ENCODE peak calls at places on chromosomes 6 and 20, in eight cellular contexts. One of them, this sample, is unnamed.

GRCh38 chr20:45506927-45507820 is 8.2 kb downstream of the SPINT3 start:
- DNase-seq in IMR-90: no peak
- DNase-seq in GM23338: no peak
- DNase-seq in A549: no peak
- DNase-seq in heart left ventricle: no peak
- DNase-seq in CD8-positive, alpha-beta T cell: no peak
- DNase-seq in hepatocyte: no peak
- DNase-seq in psoas muscle: no peak
- DNase-seq in this sample: no peak

GRCh38 chr6:110392727-110393126 is 22.6 kb downstream of the DDO start:
- DNase-seq in CD8-positive, alpha-beta T cell: no peak
- DNase-seq in GM23338: peak; percentile 55
- DNase-seq in A549: no peak
- DNase-seq in IMR-90: no peak
- DNase-seq in psoas muscle: no peak
- DNase-seq in hepatocyte: no peak
- DNase-seq in heart left ventricle: no peak
- DNase-seq in this sample: no peak

GRCh38 chr6:141657812-141658211 is 474.9 kb upstream of the GJE1 start:
- DNase-seq in CD8-positive, alpha-beta T cell: no peak
- DNase-seq in hepatocyte: no peak
- DNase-seq in heart left ventricle: no peak
- DNase-seq in A549: no peak
- DNase-seq in IMR-90: no peak
- DNase-seq in GM23338: no peak
- DNase-seq in psoas muscle: no peak
- DNase-seq in this sample: no peak

GRCh38 chr6:8435845-8436168 is 462 bp upstream of the SLC35B3 start:
- DNase-seq in CD8-positive, alpha-beta T cell: no peak
- DNase-seq in A549: no peak
- DNase-seq in GM23338: no peak
- DNase-seq in psoas muscle: no peak
- DNase-seq in heart left ventricle: no peak
- DNase-seq in hepatocyte: no peak
- DNase-seq in IMR-90: peak; percentile 3
- DNase-seq in this sample: no peak

GRCh38 chr6:110471966-110472365 is 4.4 kb downstream of the SLC22A16 start:
- DNase-seq in heart left ventricle: no peak
- DNase-seq in GM23338: no peak
- DNase-seq in A549: no peak
- DNase-seq in CD8-positive, alpha-beta T cell: no peak
- DNase-seq in hepatocyte: no peak
- DNase-seq in IMR-90: no peak
- DNase-seq in psoas muscle: no peak
- DNase-seq in this sample: no peak

GRCh38 chr6:17045581-17046322 is 56.1 kb upstream of the STMND1 start:
- DNase-seq in GM23338: no peak
- DNase-seq in A549: no peak
- DNase-seq in IMR-90: peak; percentile 69
- DNase-seq in hepatocyte: no peak
- DNase-seq in psoas muscle: no peak
- DNase-seq in heart left ventricle: no peak
- DNase-seq in CD8-positive, alpha-beta T cell: no peak
- DNase-seq in this sample: no peak

GRCh38 chr20:1941226-1941625 is 46.0 kb downstream of the SIRPA start:
- DNase-seq in psoas muscle: peak; percentile 73
- DNase-seq in IMR-90: peak; percentile 30
- DNase-seq in hepatocyte: no peak
- DNase-seq in GM23338: no peak
- DNase-seq in heart left ventricle: no peak
- DNase-seq in CD8-positive, alpha-beta T cell: no peak
- DNase-seq in A549: no peak
- DNase-seq in this sample: no peak

GRCh38 chr6:56335733-56336132 is 88.4 kb upstream of the COL21A1 start:
- DNase-seq in A549: peak; percentile 37
- DNase-seq in heart left ventricle: no peak
- DNase-seq in psoas muscle: no peak
- DNase-seq in hepatocyte: no peak
- DNase-seq in CD8-positive, alpha-beta T cell: no peak
- DNase-seq in IMR-90: peak; percentile 94
- DNase-seq in GM23338: no peak
- DNase-seq in this sample: no peak

GRCh38 chr20:14069796-14070195 is 74.5 kb downstream of the MACROD2 start:
- DNase-seq in A549: no peak
- DNase-seq in IMR-90: no peak
- DNase-seq in GM23338: no peak
- DNase-seq in CD8-positive, alpha-beta T cell: no peak
- DNase-seq in heart left ventricle: no peak
- DNase-seq in psoas muscle: no peak
- DNase-seq in hepatocyte: no peak
- DNase-seq in this sample: no peak

GRCh38 chr6:26657268-26657667 is 2.3 kb downstream of the ZNF322 start:
- DNase-seq in GM23338: no peak
- DNase-seq in CD8-positive, alpha-beta T cell: no peak
- DNase-seq in hepatocyte: no peak
- DNase-seq in psoas muscle: no peak
- DNase-seq in A549: no peak
- DNase-seq in heart left ventricle: no peak
- DNase-seq in IMR-90: no peak
- DNase-seq in this sample: no peak

GRCh38 chr6:31441368-31442267 is 38.2 kb downstream of the MICA start:
- DNase-seq in A549: peak; percentile 50
- DNase-seq in GM23338: peak; percentile 96
- DNase-seq in psoas muscle: peak; percentile 89
- DNase-seq in IMR-90: peak; percentile 34
- DNase-seq in CD8-positive, alpha-beta T cell: peak; percentile 91
- DNase-seq in hepatocyte: peak; percentile 87
- DNase-seq in heart left ventricle: peak; percentile 84
- DNase-seq in this sample: peak; percentile 75

GRCh38 chr20:13684566-13685222 is 46.0 kb upstream of the TASP1 start:
- DNase-seq in hepatocyte: no peak
- DNase-seq in CD8-positive, alpha-beta T cell: no peak
- DNase-seq in heart left ventricle: no peak
- DNase-seq in IMR-90: no peak
- DNase-seq in GM23338: no peak
- DNase-seq in psoas muscle: no peak
- DNase-seq in A549: no peak
- DNase-seq in this sample: no peak

GRCh38 chr6:137517404-137517803 is 23.2 kb upstream of the OLIG3 start:
- DNase-seq in hepatocyte: no peak
- DNase-seq in A549: no peak
- DNase-seq in heart left ventricle: no peak
- DNase-seq in psoas muscle: no peak
- DNase-seq in GM23338: no peak
- DNase-seq in CD8-positive, alpha-beta T cell: no peak
- DNase-seq in IMR-90: no peak
- DNase-seq in this sample: no peak

GRCh38 chr6:85674604-85675003 is 31.9 kb upstream of the SYNCRIP start:
- DNase-seq in hepatocyte: no peak
- DNase-seq in heart left ventricle: no peak
- DNase-seq in A549: no peak
- DNase-seq in psoas muscle: no peak
- DNase-seq in IMR-90: no peak
- DNase-seq in GM23338: peak; percentile 15
- DNase-seq in CD8-positive, alpha-beta T cell: no peak
- DNase-seq in this sample: no peak

DNA sequence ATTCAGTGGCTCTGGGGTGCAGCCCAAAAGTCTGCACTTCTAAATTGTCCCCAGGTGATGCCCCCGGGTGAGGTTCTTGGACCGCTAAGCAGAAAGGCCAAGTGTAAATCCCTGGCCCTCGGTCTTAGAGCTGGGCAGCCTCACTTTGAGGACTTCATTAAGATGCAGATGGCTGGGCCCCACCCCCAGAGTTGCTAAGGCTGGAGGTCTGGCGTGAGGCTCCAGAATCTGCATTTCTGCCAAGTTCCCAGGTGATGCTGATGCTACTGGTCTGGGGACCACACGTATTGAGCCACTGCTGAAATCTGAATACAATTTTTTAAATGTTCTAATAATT is 735 bp upstream of the SLC23A2 start:
- DNase-seq in GM23338: peak; percentile 84
- DNase-seq in hepatocyte: no peak
- DNase-seq in CD8-positive, alpha-beta T cell: peak; percentile 11
- DNase-seq in A549: no peak
- DNase-seq in heart left ventricle: peak; percentile 33
- DNase-seq in psoas muscle: no peak
- DNase-seq in IMR-90: no peak
- DNase-seq in this sample: no peak
- H3K4me3 ChIP-seq in GM23338: peak overlapping the region; percentile 88
- H3K4me3 ChIP-seq in hepatocyte: no peak overlapping the region
- H3K4me3 ChIP-seq in CD8-positive, alpha-beta T cell: peak overlapping the region; percentile 55
- H3K4me3 ChIP-seq in A549: peak overlapping the region; percentile 65
- H3K4me3 ChIP-seq in heart left ventricle: peak overlapping the region; percentile 93
- H3K4me3 ChIP-seq in psoas muscle: peak overlapping the region; percentile 90
- H3K4me3 ChIP-seq in IMR-90: no peak overlapping the region
- H3K4me3 ChIP-seq in this sample: peak overlapping the region; percentile 61

GRCh38 chr6:4957521-4958231 is 46.2 kb downstream of the RPP40 start:
- DNase-seq in hepatocyte: no peak
- DNase-seq in IMR-90: no peak
- DNase-seq in heart left ventricle: no peak
- DNase-seq in A549: no peak
- DNase-seq in psoas muscle: no peak
- DNase-seq in GM23338: peak; percentile 80
- DNase-seq in CD8-positive, alpha-beta T cell: no peak
- DNase-seq in this sample: peak; percentile 45
- TF ChIP-seq CTCF in hepatocyte: no peak
- TF ChIP-seq CTCF in IMR-90: no peak
- TF ChIP-seq CTCF in heart left ventricle: peak; percentile 32
- TF ChIP-seq CTCF in A549: peak; percentile 23
- TF ChIP-seq CTCF in psoas muscle: peak; percentile 24
- TF ChIP-seq CTCF in GM23338: peak; percentile 56
- TF ChIP-seq CTCF in CD8-positive, alpha-beta T cell: no peak
- TF ChIP-seq CTCF in this sample: peak; percentile 45

DNA sequence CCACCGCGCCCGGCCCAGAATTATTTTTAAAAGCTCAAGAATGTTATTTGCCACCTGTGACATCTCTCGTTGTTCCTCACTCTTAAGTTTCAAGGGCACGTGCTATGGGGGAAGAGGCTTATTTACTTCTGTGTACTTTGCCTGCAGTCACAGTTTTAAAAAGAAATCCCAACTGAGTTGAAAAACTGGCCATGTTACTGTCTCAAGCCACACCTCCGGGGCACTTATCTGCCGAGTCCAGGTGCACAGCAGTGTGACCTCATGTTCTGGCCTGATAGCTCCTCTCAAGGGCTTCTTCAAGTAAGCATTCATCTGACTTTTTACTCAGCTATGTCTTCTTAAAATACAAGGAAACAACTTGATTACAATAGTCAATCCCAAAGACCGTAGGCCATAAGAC is 34.5 kb downstream of the SHLD1 start:
- DNase-seq in psoas muscle: no peak
- DNase-seq in CD8-positive, alpha-beta T cell: no peak
- DNase-seq in hepatocyte: peak; percentile 59
- DNase-seq in heart left ventricle: no peak
- DNase-seq in IMR-90: no peak
- DNase-seq in GM23338: no peak
- DNase-seq in A549: peak; percentile 35
- DNase-seq in this sample: peak; percentile 63
- H3K4me1 ChIP-seq in psoas muscle: peaks cover 17% of the 10 kb centered on the region
- H3K4me1 ChIP-seq in CD8-positive, alpha-beta T cell: no peaks in the 10 kb centered on the region
- H3K4me1 ChIP-seq in hepatocyte: peaks cover 19% of the 10 kb centered on the region
- H3K4me1 ChIP-seq in heart left ventricle: peaks cover 17% of the 10 kb centered on the region
- H3K4me1 ChIP-seq in IMR-90: peaks cover 13% of the 10 kb centered on the region
- H3K4me1 ChIP-seq in GM23338: no peaks in the 10 kb centered on the region
- H3K4me1 ChIP-seq in A549: peaks cover 74% of the 10 kb centered on the region
- H3K4me1 ChIP-seq in this sample: peaks cover 32% of the 10 kb centered on the region

GRCh38 chr20:840503-840857 is 7.0 kb downstream of the FAM110A start:
- DNase-seq in hepatocyte: no peak
- DNase-seq in GM23338: no peak
- DNase-seq in CD8-positive, alpha-beta T cell: no peak
- DNase-seq in heart left ventricle: no peak
- DNase-seq in psoas muscle: no peak
- DNase-seq in IMR-90: no peak
- DNase-seq in A549: no peak
- DNase-seq in this sample: no peak

GRCh38 chr20:842547-842940 is 9.0 kb downstream of the FAM110A start:
- DNase-seq in A549: no peak
- DNase-seq in psoas muscle: no peak
- DNase-seq in CD8-positive, alpha-beta T cell: no peak
- DNase-seq in IMR-90: no peak
- DNase-seq in heart left ventricle: no peak
- DNase-seq in hepatocyte: no peak
- DNase-seq in GM23338: no peak
- DNase-seq in this sample: no peak

GRCh38 chr20:840858-841567 is 7.5 kb downstream of the FAM110A start:
- DNase-seq in IMR-90: no peak
- DNase-seq in GM23338: peak; percentile 70
- DNase-seq in CD8-positive, alpha-beta T cell: peak; percentile 27
- DNase-seq in psoas muscle: peak; percentile 53
- DNase-seq in hepatocyte: peak; percentile 65
- DNase-seq in heart left ventricle: no peak
- DNase-seq in A549: no peak
- DNase-seq in this sample: peak; percentile 75

GRCh38 chr20:843908-844307 is 10.4 kb downstream of the FAM110A start:
- DNase-seq in GM23338: no peak
- DNase-seq in A549: no peak
- DNase-seq in IMR-90: no peak
- DNase-seq in hepatocyte: no peak
- DNase-seq in heart left ventricle: no peak
- DNase-seq in CD8-positive, alpha-beta T cell: no peak
- DNase-seq in psoas muscle: no peak
- DNase-seq in this sample: no peak

DNA sequence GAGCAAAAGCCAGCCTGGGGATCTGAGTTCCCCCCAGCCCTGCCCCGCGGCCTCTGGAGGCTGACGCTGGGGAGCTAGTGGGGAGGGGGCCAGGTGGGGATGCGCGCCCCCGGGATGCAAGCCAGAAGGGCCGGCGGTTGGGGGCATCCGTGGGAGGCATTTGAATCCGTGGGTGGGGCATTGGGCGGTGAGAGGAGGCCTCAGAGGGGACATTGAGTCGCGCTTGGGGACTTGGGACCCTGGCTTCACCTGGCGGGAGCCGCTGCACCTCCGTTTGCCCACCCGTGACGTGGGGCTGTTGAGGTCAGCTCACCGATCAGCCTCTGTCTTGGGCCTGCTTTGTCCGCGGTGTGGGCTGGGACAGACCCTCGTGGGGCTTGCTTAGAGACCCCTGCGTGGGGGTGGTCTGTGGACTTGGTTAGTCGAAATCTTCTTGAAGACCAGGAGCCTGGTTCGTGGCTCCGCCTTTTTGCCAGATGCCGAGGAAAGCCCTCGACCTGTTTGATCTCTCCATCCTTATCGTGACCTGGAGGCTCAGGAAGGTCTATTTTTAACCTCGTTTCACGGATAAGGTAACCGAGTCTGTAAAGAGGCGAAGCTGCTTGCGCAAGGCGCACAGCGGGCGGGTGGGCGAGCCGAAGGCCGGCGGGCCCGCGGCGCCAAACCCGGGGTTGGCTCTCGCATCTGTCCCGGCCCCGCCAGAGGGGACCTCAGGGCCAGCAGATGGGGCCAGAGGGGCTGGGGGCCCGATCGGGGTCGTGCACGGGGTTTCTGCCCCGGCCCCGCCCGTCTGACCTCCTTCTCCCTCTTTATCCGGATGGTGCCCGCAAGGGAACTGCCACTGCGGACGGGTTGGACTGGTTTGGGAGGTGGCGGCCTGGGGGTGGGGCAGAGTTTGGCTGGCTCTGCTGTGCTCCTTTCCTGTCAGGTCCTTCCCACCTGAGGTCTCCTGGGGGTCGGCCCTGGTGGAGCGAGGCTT is 8.3 kb downstream of the FAM110A start:
- DNase-seq in psoas muscle: no peak
- DNase-seq in GM23338: peak; percentile 77
- DNase-seq in hepatocyte: no peak
- DNase-seq in A549: no peak
- DNase-seq in IMR-90: no peak
- DNase-seq in CD8-positive, alpha-beta T cell: no peak
- DNase-seq in heart left ventricle: peak; percentile 31
- DNase-seq in this sample: peak; percentile 83
- H3K4me3 ChIP-seq in psoas muscle: peak overlapping the region; percentile 22
- H3K4me3 ChIP-seq in GM23338: peak overlapping the region; percentile 86
- H3K4me3 ChIP-seq in hepatocyte: peak overlapping the region; percentile 33
- H3K4me3 ChIP-seq in A549: peak overlapping the region; percentile 53
- H3K4me3 ChIP-seq in IMR-90: peak overlapping the region; percentile 43
- H3K4me3 ChIP-seq in CD8-positive, alpha-beta T cell: peak overlapping the region; percentile 52
- H3K4me3 ChIP-seq in heart left ventricle: peak overlapping the region; percentile 40
- H3K4me3 ChIP-seq in this sample: peak overlapping the region; percentile 83